ENCODE peak calls at places on chromosome 5, in four cellular contexts. C is breast epithelium, P is right cardiac atrium, D is K562. Q is an unnamed sample. For H3K4me1, the result is how much of the 10 kb centered on the place peaks cover.

GRCh38 chr5:152503206-152503605 is 98.1 kb upstream of the NMUR2 start:
- DNase-seq in C (no peak), P (no peak), D (no peak), Q (no peak)

GRCh38 chr5:96324708-96325107 is 108.3 kb downstream of the PCSK1 start:
- DNase-seq in D (no peak), C (no peak), P (no peak), Q (no peak)

GRCh38 chr5:67897980-67898379 is 317.6 kb upstream of the PIK3R1 start:
- DNase-seq in C (peak), P (no peak), D (no peak), Q (no peak)

GRCh38 chr5:73327908-73328455 is 120.6 kb downstream of the FOXD1 start:
- DNase-seq in P (no peak), D (no peak), C (no peak), Q (no peak)

GRCh38 chr5:111129938-111130337 is 37.8 kb downstream of the WDR36 start:
- DNase-seq in C (no peak), D (no peak), P (no peak), Q (no peak)

GRCh38 chr5:159576902-159577301 is 246.6 kb upstream of the IL12B start:
- DNase-seq in D (no peak), C (no peak), P (no peak), Q (no peak)

GRCh38 chr5:39578887-39579497 is 154.2 kb upstream of the DAB2 start:
- DNase-seq in C (no peak), D (no peak), P (no peak), Q (no peak)

GRCh38 chr5:140251527-140251973 is 51.4 kb downstream of the PFDN1 start:
- DNase-seq in C (no peak), D (no peak), P (no peak), Q (no peak)

GRCh38 chr5:61330341-61330878 is 1.6 kb upstream of the ZSWIM6 start:
- DNase-seq in C (no peak), P (peak), D (peak), Q (no peak)

GRCh38 chr5:165328856-165329255 is 1823.4 kb downstream of the MAT2B start:
- DNase-seq in C (no peak), P (no peak), D (no peak), Q (no peak)

GRCh38 chr5:78336698-78337097 is 23.7 kb upstream of the SCAMP1 start:
- DNase-seq in P (no peak), C (no peak), D (no peak), Q (no peak)

GRCh38 chr5:59759600-59760357 is 133.7 kb downstream of the PDE4D start:
- DNase-seq in C (no peak), P (no peak), D (no peak), Q (no peak)

GRCh38 chr5:105530716-105531261 is 1968.2 kb upstream of the NUDT12 start:
- DNase-seq in P (no peak), C (no peak), D (no peak), Q (no peak)

GRCh38 chr5:76579166-76579765 is 43.9 kb downstream of the F2RL2 start:
- DNase-seq in C (no peak), D (no peak), P (no peak), Q (no peak)

GRCh38 chr5:19179561-19179960 is 808.4 kb downstream of the CDH18 start:
- DNase-seq in C (no peak), P (no peak), D (no peak), Q (no peak)

GRCh38 chr5:173880306-173880985 is 7.7 kb upstream of the CPEB4 start:
- DNase-seq in D (no peak), P (no peak), C (no peak), Q (no peak)

GRCh38 chr5:40681351-40682311 is 1.9 kb downstream of the PTGER4 start:
- DNase-seq in C (no peak), P (peak), D (no peak), Q (no peak)

GRCh38 chr5:61000887-61001286 is 55.9 kb downstream of the NDUFAF2 start:
- DNase-seq in P (no peak), C (no peak), D (no peak), Q (no peak)

GRCh38 chr5:24918676-24919075 is 273.9 kb upstream of the CDH10 start:
- DNase-seq in C (no peak), D (no peak), P (no peak), Q (no peak)

GRCh38 chr5:116023619-116024018 is 8.7 kb upstream of the ARL14EPL start:
- DNase-seq in C (no peak), D (no peak), P (no peak), Q (no peak)

GRCh38 chr5:54703091-54703490 is 185.5 kb downstream of the SNX18 start:
- DNase-seq in C (peak), P (peak), D (no peak), Q (no peak)
- H3K4me1 ChIP-seq in C (under half), P (under half), D (under half), Q (under half)

GRCh38 chr5:35857004-35857345 is 284 bp downstream of the IL7R start:
- DNase-seq in P (no peak), C (no peak), D (no peak), Q (no peak)

GRCh38 chr5:35855221-35855620 is 1.5 kb upstream of the IL7R start:
- DNase-seq in D (no peak), P (no peak), C (no peak), Q (no peak)

GRCh38 chr5:35857606-35858205 is 1.0 kb downstream of the IL7R start:
- DNase-seq in D (no peak), C (no peak), P (no peak), Q (no peak)

GRCh38 chr5:35854248-35854647 is 2.4 kb upstream of the IL7R start:
- DNase-seq in D (no peak), C (no peak), P (no peak), Q (no peak)

DNA sequence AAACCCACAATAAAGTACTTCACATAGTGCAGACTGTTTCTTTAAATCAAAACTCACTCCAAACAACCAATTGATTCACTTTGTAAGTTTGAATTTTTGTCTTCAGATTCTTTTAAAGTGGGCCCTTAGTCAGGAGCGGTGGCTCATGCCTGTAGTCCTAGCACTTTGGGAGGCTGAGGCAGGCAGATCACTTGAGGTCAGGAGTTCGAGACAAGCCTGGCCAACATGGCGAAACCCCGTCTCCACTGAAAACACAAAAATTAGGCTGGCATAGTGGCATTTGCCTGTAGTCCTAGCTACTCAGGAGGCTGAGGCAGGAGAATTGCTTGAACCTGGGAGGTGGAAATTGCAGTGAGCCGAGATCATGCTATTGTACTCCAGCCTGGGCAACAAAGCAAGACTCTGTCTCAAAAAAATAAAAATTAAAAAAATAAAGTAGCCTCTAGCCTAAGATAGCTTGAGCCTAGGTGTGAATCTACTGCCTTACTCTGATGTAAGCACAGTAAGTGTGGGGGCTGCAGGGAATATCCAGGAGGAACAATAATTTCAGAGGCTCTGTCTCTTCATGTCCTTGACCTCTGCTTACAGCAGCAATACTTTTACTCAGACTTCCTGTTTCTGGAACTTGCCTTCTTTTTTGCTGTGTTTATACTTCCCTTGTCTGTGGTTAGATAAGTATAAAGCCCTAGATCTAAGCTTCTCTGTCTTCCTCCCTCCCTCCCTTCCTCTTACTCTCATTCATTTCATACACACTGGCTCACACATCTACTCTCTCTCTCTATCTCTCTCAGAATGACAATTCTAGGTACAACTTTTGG is at the start of gene IL7R:
- DNase-seq in C (no peak), D (no peak), P (no peak), Q (no peak)
- H3K4me1 ChIP-seq in C (under half), D (under half), P (under half), Q (under half)

GRCh38 chr5:74638776-74639537 is 1.6 kb downstream of the ENC1 start:
- DNase-seq in C (no peak), D (no peak), P (no peak), Q (no peak)
- H3K4me1 ChIP-seq in C (under half), D (under half), P (under half), Q (under half)

GRCh38 chr5:148632280-148632679 is 22.0 kb downstream of the HTR4 start:
- DNase-seq in P (no peak), C (no peak), D (no peak), Q (no peak)

GRCh38 chr5:148636353-148636752 is 18.0 kb downstream of the HTR4 start:
- DNase-seq in C (no peak), D (no peak), P (no peak), Q (no peak)

GRCh38 chr5:148632978-148633377 is 21.3 kb downstream of the HTR4 start:
- DNase-seq in P (no peak), D (no peak), C (no peak), Q (no peak)

GRCh38 chr5:148639081-148639480 is 15.2 kb downstream of the HTR4 start:
- DNase-seq in D (peak), C (no peak), P (no peak), Q (no peak)

GRCh38 chr5:148635321-148636083 is 18.8 kb downstream of the HTR4 start:
- DNase-seq in P (no peak), D (no peak), C (no peak), Q (no peak)
- H3K4me1 ChIP-seq in P (under half), D (under half), C (under half), Q (under half)

DNA sequence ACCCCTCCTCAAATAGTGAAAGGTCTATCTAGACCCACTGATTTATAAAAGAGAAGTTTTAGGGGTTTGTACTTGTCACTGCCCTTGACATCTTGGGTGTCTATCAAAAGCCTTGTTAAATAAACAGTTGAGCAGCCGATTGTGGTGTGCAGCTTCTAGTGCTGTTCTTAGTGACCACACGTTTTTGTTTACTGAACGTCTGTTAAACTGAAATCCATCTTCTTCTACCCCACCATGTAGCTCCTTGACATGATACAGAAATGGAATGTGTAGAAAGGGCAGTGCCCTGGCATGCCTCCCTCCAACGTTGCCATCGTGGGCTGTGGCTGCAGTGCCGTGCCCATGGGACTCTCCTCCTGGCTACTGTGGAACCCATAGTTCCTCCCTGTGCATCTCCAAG is 23.4 kb upstream of the TGFBI start:
- DNase-seq in P (no peak), C (no peak), D (no peak), Q (no peak)
- H3K4me1 ChIP-seq in P (under half), C (under half), D (under half), Q (under half)

GRCh38 chr5:112918679-112919078 is 3.3 kb downstream of the REEP5 start:
- DNase-seq in C (no peak), P (no peak), D (no peak), Q (no peak)

GRCh38 chr5:112921833-112922817 is at the start of gene REEP5:
- DNase-seq in D (peak), C (peak), P (peak), Q (peak)

GRCh38 chr5:112921031-112921832 is 795 bp downstream of the REEP5 start:
- DNase-seq in D (peak), P (peak), C (peak), Q (peak)

GRCh38 chr5:112923988-112924387 is 2.0 kb upstream of the REEP5 start:
- DNase-seq in P (no peak), D (no peak), C (no peak), Q (no peak)

GRCh38 chr5:112923148-112923917 is 1.3 kb upstream of the REEP5 start:
- DNase-seq in P (no peak), D (no peak), C (no peak), Q (no peak)
- H3K4me1 ChIP-seq in P (under half), D (under half), C (under half), Q (under half)

DNA sequence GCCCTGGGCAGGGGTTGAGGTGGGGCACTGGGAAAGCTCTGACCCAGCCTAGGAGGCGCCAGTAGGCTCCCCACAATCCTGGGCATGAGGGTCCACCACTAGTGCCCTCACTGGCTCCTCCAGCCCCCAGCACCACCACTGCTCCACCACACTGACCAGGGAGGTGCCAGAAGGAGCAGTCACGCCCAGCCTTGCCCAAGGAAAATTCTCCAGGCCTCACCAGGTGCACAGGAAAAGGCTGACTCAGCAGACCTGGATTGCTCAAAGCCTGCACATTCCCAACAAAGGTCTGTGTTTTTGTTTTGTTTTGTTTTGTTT is 62.9 kb downstream of the ZNF354C start:
- DNase-seq in P (no peak), D (no peak), C (no peak), Q (no peak)
- H3K4me1 ChIP-seq in P (under half), D (under half), C (under half), Q (under half)

GRCh38 chr5:143094087-143094511 is 309.4 kb downstream of the NR3C1 start:
- DNase-seq in P (peak), D (no peak), C (peak), Q (no peak)
- H3K4me1 ChIP-seq in P (under half), D (under half), C (under half), Q (under half)

GRCh38 chr5:176819476-176819875 is 9.1 kb downstream of the UNC5A start:
- DNase-seq in D (peak), P (no peak), C (no peak), Q (peak)

GRCh38 chr5:176817369-176817841 is 7.0 kb downstream of the UNC5A start:
- DNase-seq in P (no peak), C (no peak), D (no peak), Q (peak)

GRCh38 chr5:176816791-176817272 is 6.5 kb downstream of the UNC5A start:
- DNase-seq in D (no peak), C (no peak), P (no peak), Q (peak)

GRCh38 chr5:176817864-176818377 is 7.6 kb downstream of the UNC5A start:
- DNase-seq in C (no peak), P (no peak), D (peak), Q (peak)

DNA sequence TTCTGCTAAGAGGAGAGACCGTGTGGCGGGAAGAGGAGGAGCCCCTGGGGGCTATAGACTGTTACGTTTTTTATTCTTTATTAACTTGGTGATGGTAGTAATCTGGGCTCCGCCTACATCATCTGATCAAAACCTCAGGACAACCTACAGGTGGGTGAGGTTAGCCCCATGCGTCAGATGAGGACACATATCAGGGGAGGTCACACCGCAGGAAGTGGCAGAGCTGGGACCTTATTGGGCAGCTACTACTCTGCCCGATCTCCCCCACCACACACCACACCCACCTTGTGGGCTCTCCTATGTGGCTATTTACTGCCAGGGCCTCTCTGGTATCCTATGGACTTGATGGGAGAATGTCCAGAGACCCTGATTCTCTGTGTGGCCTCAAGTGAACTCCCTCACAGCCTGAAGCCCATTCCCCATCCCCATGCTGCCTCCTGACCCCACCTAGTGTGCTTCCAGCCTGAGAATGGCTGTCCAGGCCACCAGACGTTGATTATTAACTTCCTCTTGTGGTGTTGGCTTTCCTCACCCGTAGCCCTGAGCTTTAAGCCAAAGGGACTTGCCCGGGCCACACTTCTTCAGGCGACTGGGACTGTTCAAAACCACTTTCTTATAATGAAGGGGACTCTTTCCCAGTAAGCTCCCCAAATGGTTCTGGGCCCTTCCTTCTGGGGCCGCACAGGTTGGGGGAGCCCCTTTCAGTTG is 8.2 kb downstream of the UNC5A start:
- DNase-seq in C (no peak), P (no peak), D (no peak), Q (peak)
- H3K4me1 ChIP-seq in C (under half), P (under half), D (under half), Q (under half)

Q was measured in BE2C.